ENCODE peak calls at places on chromosome 19, in four cellular contexts. One of them, this sample, is unnamed.

GRCh38 chr19:30959011-30959410 is 390.2 kb downstream of the TSHZ3 start:
- DNase-seq in breast epithelium: no peak
- DNase-seq in tibial nerve: no peak
- DNase-seq in GM12865: no peak
- DNase-seq in this sample: no peak

GRCh38 chr19:2578391-2578826 is 102.5 kb downstream of the GADD45B start:
- DNase-seq in breast epithelium: peak; percentile 40
- DNase-seq in tibial nerve: no peak
- DNase-seq in GM12865: no peak
- DNase-seq in this sample: peak; percentile 35

GRCh38 chr19:54189020-54189667 is at the start of gene MBOAT7:
- DNase-seq in breast epithelium: no peak
- DNase-seq in tibial nerve: no peak
- DNase-seq in GM12865: no peak
- DNase-seq in this sample: no peak

GRCh38 chr19:8640402-8641004 is 10.1 kb downstream of the NFILZ start:
- DNase-seq in breast epithelium: no peak
- DNase-seq in tibial nerve: peak; percentile 38
- DNase-seq in GM12865: no peak
- DNase-seq in this sample: no peak

GRCh38 chr19:49331616-49332055 is 3.6 kb upstream of the CD37 start:
- DNase-seq in breast epithelium: peak; percentile 17
- DNase-seq in tibial nerve: no peak
- DNase-seq in GM12865: peak; percentile 90
- DNase-seq in this sample: peak; percentile 68

GRCh38 chr19:23561341-23561740 is 125.7 kb downstream of the ZNF675 start:
- DNase-seq in breast epithelium: no peak
- DNase-seq in tibial nerve: no peak
- DNase-seq in GM12865: no peak
- DNase-seq in this sample: no peak

GRCh38 chr19:33745297-33745696 is 51.4 kb upstream of the KCTD15 start:
- DNase-seq in breast epithelium: no peak
- DNase-seq in tibial nerve: no peak
- DNase-seq in GM12865: no peak
- DNase-seq in this sample: no peak

GRCh38 chr19:18562086-18562485 is 4.4 kb downstream of the KXD1 start:
- DNase-seq in breast epithelium: peak; percentile 34
- DNase-seq in tibial nerve: no peak
- DNase-seq in GM12865: no peak
- DNase-seq in this sample: peak; percentile 44

GRCh38 chr19:2051771-2052704 is 994 bp upstream of the MKNK2 start:
- DNase-seq in breast epithelium: no peak
- DNase-seq in tibial nerve: no peak
- DNase-seq in GM12865: peak; percentile 82
- DNase-seq in this sample: no peak

GRCh38 chr19:11202488-11203193 is 5.3 kb upstream of the KANK2 start:
- DNase-seq in breast epithelium: no peak
- DNase-seq in tibial nerve: no peak
- DNase-seq in GM12865: no peak
- DNase-seq in this sample: no peak

GRCh38 chr19:14599548-14600147 is 16.8 kb downstream of the CLEC17A start:
- DNase-seq in breast epithelium: no peak
- DNase-seq in tibial nerve: no peak
- DNase-seq in GM12865: no peak
- DNase-seq in this sample: no peak

GRCh38 chr19:39498262-39499081 is at the start of gene DLL3:
- DNase-seq in breast epithelium: no peak
- DNase-seq in tibial nerve: no peak
- DNase-seq in GM12865: no peak
- DNase-seq in this sample: peak; percentile 8

GRCh38 chr19:13554506-13555235 is 48.4 kb upstream of the CACNA1A start:
- DNase-seq in breast epithelium: no peak
- DNase-seq in tibial nerve: no peak
- DNase-seq in GM12865: no peak
- DNase-seq in this sample: no peak

GRCh38 chr19:29002336-29002735 is 210.6 kb downstream of the UQCRFS1 start:
- DNase-seq in breast epithelium: no peak
- DNase-seq in tibial nerve: no peak
- DNase-seq in GM12865: no peak
- DNase-seq in this sample: no peak

GRCh38 chr19:36265856-36266374 is 51.0 kb downstream of the ZNF146 start:
- DNase-seq in breast epithelium: no peak
- DNase-seq in tibial nerve: no peak
- DNase-seq in GM12865: no peak
- DNase-seq in this sample: no peak

GRCh38 chr19:36266375-36266961 is 51.6 kb downstream of the ZNF146 start:
- DNase-seq in breast epithelium: no peak
- DNase-seq in tibial nerve: no peak
- DNase-seq in GM12865: no peak
- DNase-seq in this sample: no peak

GRCh38 chr19:36265064-36265463 is 50.2 kb downstream of the ZNF146 start:
- DNase-seq in breast epithelium: no peak
- DNase-seq in tibial nerve: no peak
- DNase-seq in GM12865: no peak
- DNase-seq in this sample: no peak

GRCh38 chr19:36267061-36267845 is 52.3 kb downstream of the ZNF146 start:
- DNase-seq in breast epithelium: no peak
- DNase-seq in tibial nerve: no peak
- DNase-seq in GM12865: no peak
- DNase-seq in this sample: no peak
- TF ChIP-seq CTCF in breast epithelium: no peak
- TF ChIP-seq CTCF in tibial nerve: no peak
- TF ChIP-seq CTCF in GM12865: no peak
- TF ChIP-seq CTCF in this sample: no peak

DNA sequence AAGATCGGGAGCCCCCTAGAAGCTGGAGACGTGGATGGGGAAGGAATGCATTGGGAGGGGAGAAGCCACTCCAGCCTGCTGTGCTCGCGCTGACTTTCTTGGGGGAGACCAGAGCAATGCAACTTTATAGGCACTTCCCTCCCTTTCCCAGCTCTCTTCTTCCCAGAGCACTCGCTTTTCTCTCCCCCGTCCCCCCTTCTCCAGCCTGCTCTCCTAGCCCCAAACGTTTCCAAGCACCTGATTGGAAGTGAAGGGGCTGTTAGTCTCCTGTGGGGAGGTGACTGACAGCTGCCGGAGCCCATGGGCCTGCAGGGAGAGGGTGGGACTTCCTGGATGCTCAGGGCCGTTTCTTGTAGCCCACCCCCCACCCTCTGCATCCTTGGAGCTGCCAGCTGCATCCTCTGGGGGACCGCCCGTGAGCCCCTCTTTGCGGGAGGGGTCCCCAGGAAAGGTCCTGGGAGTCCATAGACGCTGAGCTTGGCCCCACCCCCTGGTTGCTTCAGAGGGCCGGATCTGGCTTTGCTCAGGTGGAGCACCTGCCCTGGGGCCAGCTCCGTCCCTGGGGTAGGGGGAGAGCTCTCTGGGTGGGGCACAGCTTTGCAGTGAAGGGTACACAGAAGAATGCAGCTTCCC is 2.5 kb downstream of the HDGFL2 start:
- DNase-seq in breast epithelium: no peak
- DNase-seq in tibial nerve: no peak
- DNase-seq in GM12865: peak; percentile 68
- DNase-seq in this sample: peak; percentile 55
- H3K4me3 ChIP-seq in breast epithelium: peak overlapping the region; percentile 95
- H3K4me3 ChIP-seq in tibial nerve: peak overlapping the region; percentile 85
- H3K4me3 ChIP-seq in GM12865: peak overlapping the region; percentile 91
- H3K4me3 ChIP-seq in this sample: peak overlapping the region; percentile 72

GRCh38 chr19:5504115-5504514 is 48.9 kb downstream of the ZNRF4 start:
- DNase-seq in breast epithelium: no peak
- DNase-seq in tibial nerve: no peak
- DNase-seq in GM12865: no peak
- DNase-seq in this sample: no peak

GRCh38 chr19:5498817-5499535 is 43.8 kb downstream of the ZNRF4 start:
- DNase-seq in breast epithelium: no peak
- DNase-seq in tibial nerve: no peak
- DNase-seq in GM12865: no peak
- DNase-seq in this sample: no peak

GRCh38 chr19:5507056-5507624 is 51.9 kb downstream of the ZNRF4 start:
- DNase-seq in breast epithelium: no peak
- DNase-seq in tibial nerve: no peak
- DNase-seq in GM12865: no peak
- DNase-seq in this sample: no peak

GRCh38 chr19:5501907-5502306 is 46.7 kb downstream of the ZNRF4 start:
- DNase-seq in breast epithelium: no peak
- DNase-seq in tibial nerve: no peak
- DNase-seq in GM12865: no peak
- DNase-seq in this sample: no peak

DNA sequence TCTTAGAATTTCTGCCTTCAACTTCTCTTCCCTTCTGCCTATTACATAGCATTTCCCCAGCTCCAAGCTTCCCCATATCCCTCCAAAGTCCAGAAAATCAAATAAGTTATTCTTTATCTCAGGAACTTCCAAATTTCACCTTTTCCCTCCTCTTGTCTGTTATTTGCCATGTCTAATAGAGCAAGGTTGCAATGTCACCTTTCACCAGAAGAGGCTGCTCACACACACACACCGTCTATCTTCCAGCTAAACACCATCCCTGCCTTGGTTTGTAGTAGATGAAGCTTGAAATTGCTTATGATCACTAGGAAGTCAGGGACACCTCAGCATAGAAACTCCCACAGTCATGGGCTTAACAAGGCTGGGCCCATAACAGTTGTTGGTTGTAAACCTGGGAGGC is 48.4 kb downstream of the ZNRF4 start:
- DNase-seq in breast epithelium: no peak
- DNase-seq in tibial nerve: no peak
- DNase-seq in GM12865: peak; percentile 7
- DNase-seq in this sample: peak; percentile 6
- TF ChIP-seq CTCF in breast epithelium: no peak
- TF ChIP-seq CTCF in tibial nerve: no peak
- TF ChIP-seq CTCF in GM12865: no peak
- TF ChIP-seq CTCF in this sample: peak; percentile 22

DNA sequence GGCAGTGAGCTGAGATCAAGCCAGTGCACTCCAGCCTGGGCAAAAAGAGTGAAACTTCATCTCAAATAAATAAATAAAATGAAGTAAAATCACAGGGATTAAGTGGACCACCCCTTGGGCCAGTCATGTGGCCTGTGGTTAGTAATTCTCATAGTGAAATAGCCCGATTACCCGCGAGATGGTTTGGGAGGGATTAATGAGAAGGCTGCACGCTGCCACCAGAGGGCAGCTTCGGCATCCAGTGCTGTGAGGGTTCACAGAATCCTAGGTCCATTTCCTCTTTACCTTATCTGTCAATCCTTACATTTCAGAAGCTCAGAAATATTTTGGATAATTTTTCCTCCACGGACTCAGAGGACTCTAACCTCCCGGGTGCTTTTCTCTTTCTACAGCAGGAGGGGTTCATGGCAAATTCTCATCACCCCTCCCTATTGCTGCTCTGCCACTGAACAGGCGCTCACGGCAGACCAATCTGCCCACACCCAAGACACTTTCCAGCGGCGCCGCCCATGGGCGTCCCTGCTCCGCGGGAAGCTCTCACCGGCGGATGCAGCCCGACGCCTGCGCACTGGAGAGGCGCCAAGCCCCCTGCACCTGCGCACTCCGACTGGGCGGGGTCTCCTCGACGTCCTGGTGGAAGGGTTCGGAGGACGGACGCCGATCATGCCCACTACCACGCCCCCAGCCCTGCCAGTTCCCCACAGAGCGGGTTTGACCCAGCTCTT is 11.0 kb downstream of the ZNF835 start:
- DNase-seq in breast epithelium: no peak
- DNase-seq in tibial nerve: no peak
- DNase-seq in GM12865: no peak
- DNase-seq in this sample: no peak
- H3K4me3 ChIP-seq in breast epithelium: peak overlapping the region; percentile 27
- H3K4me3 ChIP-seq in tibial nerve: peak overlapping the region; percentile 19
- H3K4me3 ChIP-seq in GM12865: no peak overlapping the region
- H3K4me3 ChIP-seq in this sample: no peak overlapping the region

GRCh38 chr19:41689993-41690800 is 2.1 kb upstream of the CEACAM7 start:
- DNase-seq in breast epithelium: no peak
- DNase-seq in tibial nerve: no peak
- DNase-seq in GM12865: no peak
- DNase-seq in this sample: no peak

GRCh38 chr19:41688687-41689086 is 617 bp upstream of the CEACAM7 start:
- DNase-seq in breast epithelium: peak; percentile 4
- DNase-seq in tibial nerve: no peak
- DNase-seq in GM12865: no peak
- DNase-seq in this sample: no peak

GRCh38 chr19:41694196-41694595 is 6.1 kb upstream of the CEACAM7 start:
- DNase-seq in breast epithelium: no peak
- DNase-seq in tibial nerve: no peak
- DNase-seq in GM12865: no peak
- DNase-seq in this sample: no peak

GRCh38 chr19:41690801-41691065 is 2.7 kb upstream of the CEACAM7 start:
- DNase-seq in breast epithelium: no peak
- DNase-seq in tibial nerve: no peak
- DNase-seq in GM12865: no peak
- DNase-seq in this sample: no peak

GRCh38 chr19:41691268-41691970 is 3.3 kb upstream of the CEACAM7 start:
- DNase-seq in breast epithelium: no peak
- DNase-seq in tibial nerve: no peak
- DNase-seq in GM12865: peak; percentile 29
- DNase-seq in this sample: peak; percentile 7
- TF ChIP-seq CTCF in breast epithelium: no peak
- TF ChIP-seq CTCF in tibial nerve: no peak
- TF ChIP-seq CTCF in GM12865: peak; percentile 76
- TF ChIP-seq CTCF in this sample: peak; percentile 56

DNA sequence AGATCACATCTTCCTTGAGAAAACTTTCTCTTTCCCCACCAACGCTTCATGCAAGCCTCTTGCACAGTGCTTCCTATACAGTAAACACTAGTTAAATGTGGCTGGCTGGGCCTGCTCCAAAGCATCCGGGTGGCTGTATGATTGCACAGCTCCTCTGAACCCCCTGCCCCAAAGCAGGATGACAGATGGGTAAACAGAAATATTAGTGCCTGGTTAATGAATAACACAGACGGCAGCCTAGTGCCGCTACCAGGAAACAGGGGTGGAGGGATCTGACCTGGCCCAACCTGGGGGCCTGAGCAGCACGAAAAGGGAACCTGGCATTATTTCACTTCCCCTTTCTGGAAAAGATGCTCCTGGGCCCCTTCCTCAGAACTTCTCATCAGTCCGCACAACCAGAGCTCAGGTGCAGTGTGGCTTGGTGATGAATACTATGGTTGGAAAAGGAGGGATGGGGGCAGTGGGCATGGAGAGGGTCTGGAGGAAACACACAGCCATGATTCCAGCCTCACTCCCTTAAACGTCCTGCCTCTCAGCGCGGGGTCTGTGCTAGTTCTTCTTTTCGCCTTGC is 10.8 kb downstream of the FFAR2 start:
- DNase-seq in breast epithelium: no peak
- DNase-seq in tibial nerve: no peak
- DNase-seq in GM12865: peak; percentile 61
- DNase-seq in this sample: no peak
- H3K4me3 ChIP-seq in breast epithelium: no peak overlapping the region
- H3K4me3 ChIP-seq in tibial nerve: no peak overlapping the region
- H3K4me3 ChIP-seq in GM12865: no peak overlapping the region
- H3K4me3 ChIP-seq in this sample: no peak overlapping the region

DNA sequence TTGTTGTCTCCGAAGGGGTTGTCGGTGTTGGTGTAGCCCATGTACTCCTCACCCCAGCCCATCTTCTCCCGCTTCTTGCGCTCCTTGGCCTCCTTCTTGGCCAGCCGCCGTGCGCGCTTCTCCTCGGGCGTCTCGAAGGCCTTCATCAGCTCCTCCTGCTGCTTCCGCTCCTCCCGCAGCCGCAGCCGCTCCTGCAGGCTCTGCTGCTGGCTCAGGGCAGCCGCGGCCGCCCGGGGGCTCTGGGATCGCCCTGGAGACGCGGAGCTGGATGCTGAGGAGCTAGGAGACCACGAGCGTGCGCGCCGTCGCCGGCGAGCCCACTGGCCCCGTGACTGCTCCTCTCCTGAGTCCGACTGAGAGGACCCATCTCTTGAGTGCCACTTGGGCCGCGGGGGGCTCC is 2.9 kb downstream of the CACTIN start:
- DNase-seq in breast epithelium: no peak
- DNase-seq in tibial nerve: no peak
- DNase-seq in GM12865: no peak
- DNase-seq in this sample: no peak
- TF ChIP-seq CTCF in breast epithelium: no peak
- TF ChIP-seq CTCF in tibial nerve: no peak
- TF ChIP-seq CTCF in GM12865: no peak
- TF ChIP-seq CTCF in this sample: no peak